ENCODE peak calls at places on chromosomes 5 and 9, in eight cellular contexts. One of them, this sample, is unnamed.

GRCh38 chr5:124599048-124599973 is 147.1 kb downstream of the ZNF608 start:
- DNase-seq in PC-3: peak; percentile 48
- DNase-seq in mammary epithelial cell: peak; percentile 59
- DNase-seq in ovary: no peak
- DNase-seq in transverse colon: peak; percentile 13
- DNase-seq in psoas muscle: no peak
- DNase-seq in AG04450: no peak
- DNase-seq in RWPE1: no peak
- DNase-seq in this sample: no peak

GRCh38 chr9:7333714-7334113 is 465.9 kb downstream of the DMAC1 start:
- DNase-seq in PC-3: no peak
- DNase-seq in mammary epithelial cell: no peak
- DNase-seq in ovary: no peak
- DNase-seq in transverse colon: no peak
- DNase-seq in psoas muscle: no peak
- DNase-seq in AG04450: no peak
- DNase-seq in RWPE1: no peak
- DNase-seq in this sample: no peak

GRCh38 chr9:71249729-71250317 is 128.4 kb upstream of the TRPM3 start:
- DNase-seq in PC-3: peak; percentile 74
- DNase-seq in mammary epithelial cell: peak; percentile 53
- DNase-seq in ovary: no peak
- DNase-seq in transverse colon: no peak
- DNase-seq in psoas muscle: no peak
- DNase-seq in AG04450: peak; percentile 30
- DNase-seq in RWPE1: peak; percentile 75
- DNase-seq in this sample: no peak

GRCh38 chr9:33081128-33081851 is 4.8 kb upstream of the SMU1 start:
- DNase-seq in PC-3: peak; percentile 80
- DNase-seq in mammary epithelial cell: peak; percentile 79
- DNase-seq in ovary: peak; percentile 47
- DNase-seq in transverse colon: peak; percentile 54
- DNase-seq in psoas muscle: no peak
- DNase-seq in AG04450: peak; percentile 72
- DNase-seq in RWPE1: peak; percentile 93
- DNase-seq in this sample: peak; percentile 34

GRCh38 chr5:61159070-61159469 is 3.2 kb downstream of the SMIM15 start:
- DNase-seq in PC-3: peak; percentile 10
- DNase-seq in mammary epithelial cell: no peak
- DNase-seq in ovary: no peak
- DNase-seq in transverse colon: no peak
- DNase-seq in psoas muscle: no peak
- DNase-seq in AG04450: no peak
- DNase-seq in RWPE1: no peak
- DNase-seq in this sample: no peak

GRCh38 chr5:37495668-37496067 is 116.5 kb downstream of the WDR70 start:
- DNase-seq in PC-3: peak; percentile 64
- DNase-seq in mammary epithelial cell: peak; percentile 61
- DNase-seq in ovary: no peak
- DNase-seq in transverse colon: no peak
- DNase-seq in psoas muscle: no peak
- DNase-seq in AG04450: peak; percentile 32
- DNase-seq in RWPE1: peak; percentile 26
- DNase-seq in this sample: no peak

GRCh38 chr9:116860509-116861120 is 173.5 kb downstream of the TRIM32 start:
- DNase-seq in PC-3: peak; percentile 54
- DNase-seq in mammary epithelial cell: peak; percentile 66
- DNase-seq in ovary: peak; percentile 38
- DNase-seq in transverse colon: peak; percentile 51
- DNase-seq in psoas muscle: peak; percentile 70
- DNase-seq in AG04450: peak; percentile 29
- DNase-seq in RWPE1: peak; percentile 84
- DNase-seq in this sample: peak; percentile 54

GRCh38 chr5:133048993-133049725 is 2.7 kb upstream of the HSPA4 start:
- DNase-seq in PC-3: no peak
- DNase-seq in mammary epithelial cell: no peak
- DNase-seq in ovary: no peak
- DNase-seq in transverse colon: no peak
- DNase-seq in psoas muscle: no peak
- DNase-seq in AG04450: no peak
- DNase-seq in RWPE1: no peak
- DNase-seq in this sample: no peak

DNA sequence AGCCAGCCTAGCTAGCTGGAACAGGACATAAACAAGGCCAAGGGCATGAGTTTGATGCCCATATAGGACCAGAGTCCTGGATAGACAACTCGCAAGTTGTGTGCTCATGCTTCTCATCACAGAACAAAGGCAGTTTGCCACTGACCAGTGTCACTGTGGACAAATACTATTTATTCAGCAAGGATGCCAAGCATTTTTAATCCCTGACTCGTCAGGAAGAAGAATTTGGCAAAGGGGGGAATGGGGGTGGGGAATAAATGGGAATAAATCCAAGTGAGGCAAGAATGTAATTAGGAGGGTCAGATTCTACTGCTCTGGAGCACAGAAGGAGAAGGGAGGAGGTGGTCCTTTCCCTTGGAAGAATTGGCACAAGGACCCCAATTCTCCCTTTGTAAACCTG is 46.8 kb upstream of the ANKRD55 start:
- DNase-seq in PC-3: peak; percentile 85
- DNase-seq in mammary epithelial cell: no peak
- DNase-seq in ovary: no peak
- DNase-seq in transverse colon: no peak
- DNase-seq in psoas muscle: no peak
- DNase-seq in AG04450: peak; percentile 38
- DNase-seq in RWPE1: peak; percentile 67
- DNase-seq in this sample: no peak
- H3K27ac ChIP-seq in PC-3: no peak overlapping the region
- H3K27ac ChIP-seq in mammary epithelial cell: no peak overlapping the region
- H3K27ac ChIP-seq in ovary: no peak overlapping the region
- H3K27ac ChIP-seq in transverse colon: no peak overlapping the region
- H3K27ac ChIP-seq in psoas muscle: no peak overlapping the region
- H3K27ac ChIP-seq in AG04450: peak overlapping the region; percentile 40
- H3K27ac ChIP-seq in RWPE1: no peak overlapping the region
- H3K27ac ChIP-seq in this sample: no peak overlapping the region

GRCh38 chr5:96149546-96149945 is 187.9 kb upstream of the ELL2 start:
- DNase-seq in PC-3: peak; percentile 16
- DNase-seq in mammary epithelial cell: peak; percentile 91
- DNase-seq in ovary: no peak
- DNase-seq in transverse colon: no peak
- DNase-seq in psoas muscle: no peak
- DNase-seq in AG04450: no peak
- DNase-seq in RWPE1: peak; percentile 89
- DNase-seq in this sample: no peak
- H3K27ac ChIP-seq in PC-3: no peak overlapping the region
- H3K27ac ChIP-seq in mammary epithelial cell: peak overlapping the region; percentile 75
- H3K27ac ChIP-seq in ovary: no peak overlapping the region
- H3K27ac ChIP-seq in transverse colon: no peak overlapping the region
- H3K27ac ChIP-seq in psoas muscle: no peak overlapping the region
- H3K27ac ChIP-seq in AG04450: no peak overlapping the region
- H3K27ac ChIP-seq in RWPE1: peak overlapping the region; percentile 89
- H3K27ac ChIP-seq in this sample: no peak overlapping the region

GRCh38 chr5:149443210-149443609 is 64.1 kb upstream of the IL17B start:
- DNase-seq in PC-3: no peak
- DNase-seq in mammary epithelial cell: no peak
- DNase-seq in ovary: no peak
- DNase-seq in transverse colon: no peak
- DNase-seq in psoas muscle: no peak
- DNase-seq in AG04450: no peak
- DNase-seq in RWPE1: no peak
- DNase-seq in this sample: no peak

GRCh38 chr5:149439899-149440655 is 61.0 kb upstream of the IL17B start:
- DNase-seq in PC-3: peak; percentile 100
- DNase-seq in mammary epithelial cell: peak; percentile 99
- DNase-seq in ovary: no peak
- DNase-seq in transverse colon: peak; percentile 85
- DNase-seq in psoas muscle: no peak
- DNase-seq in AG04450: no peak
- DNase-seq in RWPE1: peak; percentile 99
- DNase-seq in this sample: no peak

GRCh38 chr5:149442563-149443182 is 63.6 kb upstream of the IL17B start:
- DNase-seq in PC-3: peak; percentile 95
- DNase-seq in mammary epithelial cell: peak; percentile 80
- DNase-seq in ovary: peak; percentile 94
- DNase-seq in transverse colon: peak; percentile 90
- DNase-seq in psoas muscle: peak; percentile 91
- DNase-seq in AG04450: peak; percentile 44
- DNase-seq in RWPE1: peak; percentile 86
- DNase-seq in this sample: peak; percentile 55

GRCh38 chr5:149441194-149441753 is 62.2 kb upstream of the IL17B start:
- DNase-seq in PC-3: no peak
- DNase-seq in mammary epithelial cell: no peak
- DNase-seq in ovary: no peak
- DNase-seq in transverse colon: no peak
- DNase-seq in psoas muscle: no peak
- DNase-seq in AG04450: no peak
- DNase-seq in RWPE1: no peak
- DNase-seq in this sample: no peak

GRCh38 chr5:149441986-149442385 is 62.9 kb upstream of the IL17B start:
- DNase-seq in PC-3: no peak
- DNase-seq in mammary epithelial cell: peak; percentile 91
- DNase-seq in ovary: no peak
- DNase-seq in transverse colon: no peak
- DNase-seq in psoas muscle: no peak
- DNase-seq in AG04450: no peak
- DNase-seq in RWPE1: peak; percentile 74
- DNase-seq in this sample: no peak
- H3K27ac ChIP-seq in PC-3: peak overlapping the region; percentile 8
- H3K27ac ChIP-seq in mammary epithelial cell: peak overlapping the region; percentile 89
- H3K27ac ChIP-seq in ovary: peak overlapping the region; percentile 7
- H3K27ac ChIP-seq in transverse colon: peak overlapping the region; percentile 74
- H3K27ac ChIP-seq in psoas muscle: no peak overlapping the region
- H3K27ac ChIP-seq in AG04450: no peak overlapping the region
- H3K27ac ChIP-seq in RWPE1: peak overlapping the region; percentile 98
- H3K27ac ChIP-seq in this sample: no peak overlapping the region

GRCh38 chr9:133932176-133932575 is 59.9 kb downstream of the VAV2 start:
- DNase-seq in PC-3: no peak
- DNase-seq in mammary epithelial cell: no peak
- DNase-seq in ovary: peak; percentile 50
- DNase-seq in transverse colon: no peak
- DNase-seq in psoas muscle: no peak
- DNase-seq in AG04450: no peak
- DNase-seq in RWPE1: no peak
- DNase-seq in this sample: no peak

GRCh38 chr9:133931059-133931458 is 61.1 kb downstream of the VAV2 start:
- DNase-seq in PC-3: no peak
- DNase-seq in mammary epithelial cell: no peak
- DNase-seq in ovary: no peak
- DNase-seq in transverse colon: no peak
- DNase-seq in psoas muscle: no peak
- DNase-seq in AG04450: no peak
- DNase-seq in RWPE1: no peak
- DNase-seq in this sample: no peak

GRCh38 chr9:133929599-133929998 is 62.5 kb downstream of the VAV2 start:
- DNase-seq in PC-3: no peak
- DNase-seq in mammary epithelial cell: no peak
- DNase-seq in ovary: no peak
- DNase-seq in transverse colon: no peak
- DNase-seq in psoas muscle: no peak
- DNase-seq in AG04450: no peak
- DNase-seq in RWPE1: no peak
- DNase-seq in this sample: no peak

GRCh38 chr9:133928248-133928764 is 63.8 kb downstream of the VAV2 start:
- DNase-seq in PC-3: no peak
- DNase-seq in mammary epithelial cell: no peak
- DNase-seq in ovary: no peak
- DNase-seq in transverse colon: no peak
- DNase-seq in psoas muscle: no peak
- DNase-seq in AG04450: no peak
- DNase-seq in RWPE1: no peak
- DNase-seq in this sample: no peak

GRCh38 chr9:133930046-133931015 is 61.8 kb downstream of the VAV2 start:
- DNase-seq in PC-3: no peak
- DNase-seq in mammary epithelial cell: no peak
- DNase-seq in ovary: no peak
- DNase-seq in transverse colon: no peak
- DNase-seq in psoas muscle: no peak
- DNase-seq in AG04450: no peak
- DNase-seq in RWPE1: no peak
- DNase-seq in this sample: no peak
- H3K27ac ChIP-seq in PC-3: no peak overlapping the region
- H3K27ac ChIP-seq in mammary epithelial cell: no peak overlapping the region
- H3K27ac ChIP-seq in ovary: no peak overlapping the region
- H3K27ac ChIP-seq in transverse colon: no peak overlapping the region
- H3K27ac ChIP-seq in psoas muscle: no peak overlapping the region
- H3K27ac ChIP-seq in AG04450: no peak overlapping the region
- H3K27ac ChIP-seq in RWPE1: peak overlapping the region; percentile 59
- H3K27ac ChIP-seq in this sample: no peak overlapping the region

DNA sequence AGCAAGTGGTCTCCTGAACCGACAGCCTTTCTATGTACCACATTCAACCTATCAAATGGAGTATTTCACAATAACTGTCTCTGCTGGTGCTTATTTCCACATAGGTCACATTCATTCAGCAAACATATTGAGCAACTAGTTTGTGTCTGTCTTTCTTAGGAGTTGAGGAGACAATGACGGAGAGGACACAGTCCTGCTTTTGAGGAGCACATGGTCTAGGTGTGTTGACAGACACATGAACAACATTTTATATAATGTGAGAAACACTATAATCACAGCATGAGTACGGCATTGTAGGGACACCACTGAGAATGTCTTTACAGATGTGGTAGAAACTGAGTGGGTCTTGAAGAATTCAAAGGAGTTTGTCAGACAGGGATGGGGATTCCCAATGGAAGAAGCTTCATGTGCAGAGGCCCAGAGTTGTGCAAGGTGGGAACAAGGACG is 28.5 kb downstream of the NFIL3 start:
- DNase-seq in PC-3: peak; percentile 50
- DNase-seq in mammary epithelial cell: peak; percentile 52
- DNase-seq in ovary: no peak
- DNase-seq in transverse colon: no peak
- DNase-seq in psoas muscle: no peak
- DNase-seq in AG04450: no peak
- DNase-seq in RWPE1: peak; percentile 75
- DNase-seq in this sample: no peak
- H3K27ac ChIP-seq in PC-3: peak overlapping the region; percentile 40
- H3K27ac ChIP-seq in mammary epithelial cell: no peak overlapping the region
- H3K27ac ChIP-seq in ovary: no peak overlapping the region
- H3K27ac ChIP-seq in transverse colon: no peak overlapping the region
- H3K27ac ChIP-seq in psoas muscle: no peak overlapping the region
- H3K27ac ChIP-seq in AG04450: no peak overlapping the region
- H3K27ac ChIP-seq in RWPE1: peak overlapping the region; percentile 23
- H3K27ac ChIP-seq in this sample: no peak overlapping the region

GRCh38 chr9:92971121-92971520 is 23.8 kb downstream of the FGD3 start:
- DNase-seq in PC-3: no peak
- DNase-seq in mammary epithelial cell: no peak
- DNase-seq in ovary: no peak
- DNase-seq in transverse colon: no peak
- DNase-seq in psoas muscle: no peak
- DNase-seq in AG04450: no peak
- DNase-seq in RWPE1: no peak
- DNase-seq in this sample: no peak
- H3K27ac ChIP-seq in PC-3: no peak overlapping the region
- H3K27ac ChIP-seq in mammary epithelial cell: no peak overlapping the region
- H3K27ac ChIP-seq in ovary: no peak overlapping the region
- H3K27ac ChIP-seq in transverse colon: no peak overlapping the region
- H3K27ac ChIP-seq in psoas muscle: no peak overlapping the region
- H3K27ac ChIP-seq in AG04450: no peak overlapping the region
- H3K27ac ChIP-seq in RWPE1: no peak overlapping the region
- H3K27ac ChIP-seq in this sample: no peak overlapping the region